ENCODE peak calls at places on chromosomes 11 and 22, in six cellular contexts. G is T-helper 2 cell; L is fibroblast of lung; M is activated naive CD8-positive, alpha-beta T cell treated with anti-CD3 and anti-CD28 coated beads for 36 hours; W is endothelial cell; Z is NCI-H2081. J is an unnamed sample.

GRCh38 chr11:45817191-45817590 is 12.2 kb downstream of the SLC35C1 start:
- DNase-seq in L (no peak), M (no peak), W (no peak), Z (no peak), G (no peak), J (no peak)

GRCh38 chr11:83545494-83545893 is 259.3 kb upstream of the CCDC90B start:
- DNase-seq in L (no peak), G (no peak), Z (no peak), M (no peak), W (no peak), J (no peak)

GRCh38 chr22:36862251-36863242 is 1.7 kb downstream of the NCF4 start:
- DNase-seq in M (no peak), L (no peak), W (no peak), Z (no peak), G (no peak), J (no peak)

GRCh38 chr11:79538775-79539174 is 97.9 kb upstream of the TENM4 start:
- DNase-seq in W (no peak), Z (no peak), L (no peak), M (no peak), G (no peak), J (no peak)

GRCh38 chr11:12331239-12331874 is 46.0 kb upstream of the PARVA start:
- DNase-seq in Z (peak; percentile 93), W (peak; percentile 81), M (peak; percentile 53), L (peak; percentile 75), G (peak; percentile 52), J (peak; percentile 31)

GRCh38 chr11:63510360-63511130 is 4.7 kb downstream of the LGALS12 start:
- DNase-seq in Z (no peak), M (no peak), G (no peak), W (no peak), L (peak; percentile 63), J (no peak)

GRCh38 chr11:76277298-76278175 is 71.2 kb upstream of the WNT11 start:
- DNase-seq in G (no peak), M (no peak), Z (no peak), W (no peak), L (no peak), J (no peak)

GRCh38 chr22:31229402-31230140 is 17.5 kb downstream of the LIMK2 start:
- DNase-seq in L (peak; percentile 52), M (no peak), W (no peak), Z (peak; percentile 20), G (no peak), J (no peak)

GRCh38 chr11:83819936-83820549 is 533.9 kb upstream of the CCDC90B start:
- DNase-seq in L (peak; percentile 62), G (no peak), M (no peak), Z (peak; percentile 31), W (no peak), J (no peak)

GRCh38 chr22:28053871-28054621 is 135.0 kb upstream of the PITPNB start:
- DNase-seq in G (no peak), M (no peak), W (no peak), Z (no peak), L (peak; percentile 38), J (no peak)

GRCh38 chr11:101466352-101466751 is 117.5 kb downstream of the TRPC6 start:
- DNase-seq in M (no peak), G (no peak), W (no peak), L (peak; percentile 15), Z (no peak), J (no peak)

GRCh38 chr11:30878400-30878799 is 292.2 kb upstream of the MPPED2 start:
- DNase-seq in L (no peak), Z (no peak), G (no peak), W (no peak), M (no peak), J (no peak)

GRCh38 chr11:76210920-76211851 is 4.9 kb upstream of the WNT11 start:
- DNase-seq in M (no peak), Z (no peak), W (no peak), G (no peak), L (no peak), J (no peak)

GRCh38 chr11:110311783-110312578 is 15.6 kb upstream of the RDX start:
- DNase-seq in Z (no peak), M (no peak), L (peak; percentile 74), G (no peak), W (no peak), J (no peak)

GRCh38 chr11:99739464-99740089 is 718.8 kb downstream of the CNTN5 start:
- DNase-seq in M (no peak), G (no peak), W (peak; percentile 40), L (peak; percentile 15), Z (peak; percentile 55), J (no peak)

GRCh38 chr22:17366830-17367229 is 2.4 kb upstream of the CECR2 start:
- DNase-seq in W (peak; percentile 70), M (peak; percentile 43), G (no peak), L (no peak), Z (no peak), J (no peak)

GRCh38 chr11:63146586-63146985 is 2.6 kb upstream of the SLC22A24 start:
- DNase-seq in G (no peak), M (no peak), L (no peak), Z (no peak), W (no peak), J (no peak)

GRCh38 chr22:37169947-37170688 is 17.9 kb downstream of the C1QTNF6 start:
- DNase-seq in Z (no peak), M (no peak), W (no peak), G (no peak), L (no peak), J (no peak)

GRCh38 chr11:47724041-47724729 is 9.0 kb upstream of the AGBL2 start:
- DNase-seq in G (no peak), Z (no peak), L (peak; percentile 65), W (no peak), M (no peak), J (no peak)

GRCh38 chr11:28835317-28835716 is 727.1 kb downstream of the METTL15 start:
- DNase-seq in G (no peak), M (no peak), Z (no peak), L (no peak), W (no peak), J (no peak)

GRCh38 chr11:117300301-117300700 is 9.2 kb downstream of the BACE1-AS start:
- DNase-seq in M (no peak), Z (no peak), L (peak; percentile 69), W (no peak), G (no peak), J (no peak)

GRCh38 chr11:45846174-45846675 is 1.1 kb upstream of the CRY2 start:
- DNase-seq in L (no peak), G (no peak), W (no peak), M (no peak), Z (no peak), J (no peak)

GRCh38 chr11:10302744-10303557 is 1.9 kb upstream of the ADM start:
- DNase-seq in Z (peak; percentile 50), M (peak; percentile 66), L (peak; percentile 41), W (peak; percentile 58), G (no peak), J (peak; percentile 50)

GRCh38 chr11:125261471-125262087 is 97.0 kb downstream of the PKNOX2 start:
- DNase-seq in L (no peak), Z (no peak), M (no peak), W (no peak), G (no peak), J (no peak)

GRCh38 chr11:43327987-43328386 is 16.2 kb downstream of the API5 start:
- DNase-seq in Z (no peak), L (peak; percentile 93), W (no peak), G (no peak), M (no peak), J (no peak)

GRCh38 chr11:128318856-128319474 is 268.4 kb downstream of the ETS1 start:
- DNase-seq in L (peak; percentile 49), W (no peak), G (peak; percentile 53), M (peak; percentile 86), Z (no peak), J (peak; percentile 78)

GRCh38 chr11:116822575-116822974 is 529 bp downstream of the APOA4 start:
- DNase-seq in W (no peak), L (no peak), G (no peak), Z (no peak), M (no peak), J (no peak)

GRCh38 chr11:47415949-47416472 is 7.6 kb downstream of the SLC39A13 start:
- DNase-seq in L (peak; percentile 95), W (no peak), M (no peak), G (no peak), Z (no peak), J (no peak)